ENCODE peak calls at places on chromosomes 4 and X, in four cellular contexts. Z is stomach, B is spleen, T is SK-N-SH. C is an unnamed sample.

GRCh38 chrX:9586992-9587392 is 122.1 kb downstream of the TBL1X start:
- DNase-seq in Z (no peak), B (no peak), T (peak; percentile 56), C (no peak)

GRCh38 chr4:77931452-77932135 is 69.0 kb downstream of the MRPL1 start:
- DNase-seq in Z (no peak), B (no peak), T (no peak), C (no peak)

GRCh38 chr4:3827616-3828492 is 61.7 kb downstream of the ADRA2C start:
- DNase-seq in Z (peak; percentile 95), B (peak; percentile 83), T (peak; percentile 93), C (no peak)

GRCh38 chr4:128858875-128859696 is 49.6 kb downstream of the JADE1 start:
- DNase-seq in Z (no peak), B (no peak), T (no peak), C (no peak)

GRCh38 chr4:22129454-22130075 is 181.0 kb upstream of the KCNIP4 start:
- DNase-seq in Z (no peak), B (no peak), T (peak; percentile 25), C (peak; percentile 10)

GRCh38 chr4:123786955-123787354 is 390.4 kb downstream of the SPRY1 start:
- DNase-seq in Z (peak; percentile 29), B (no peak), T (no peak), C (no peak)

GRCh38 chr4:123676550-123677229 is 280.1 kb downstream of the SPRY1 start:
- DNase-seq in Z (peak; percentile 76), B (no peak), T (no peak), C (no peak)

GRCh38 chrX:136752796-136753195 is 27.9 kb downstream of the ARHGEF6 start:
- DNase-seq in Z (no peak), B (no peak), T (no peak), C (no peak)

GRCh38 chr4:90602728-90603127 is 475.5 kb downstream of the CCSER1 start:
- DNase-seq in Z (no peak), B (no peak), T (no peak), C (no peak)

GRCh38 chr4:79597266-79597665 is 189.2 kb upstream of the GK2 start:
- DNase-seq in Z (no peak), B (no peak), T (no peak), C (no peak)

GRCh38 chr4:145719752-145720624 is 40.0 kb downstream of the C4orf51 start:
- DNase-seq in Z (no peak), B (no peak), T (no peak), C (no peak)

GRCh38 chr4:93144644-93145043 is 683.9 kb upstream of the ATOH1 start:
- DNase-seq in Z (no peak), B (no peak), T (no peak), C (no peak)

GRCh38 chr4:37219251-37219650 is 25.3 kb upstream of the NWD2 start:
- DNase-seq in Z (no peak), B (no peak), T (no peak), C (no peak)

GRCh38 chr4:156193800-156194199 is 240.1 kb upstream of the CTSO start:
- DNase-seq in Z (no peak), B (no peak), T (no peak), C (no peak)

GRCh38 chr4:84952004-84952403 is 14.5 kb downstream of the WDFY3 start:
- DNase-seq in Z (no peak), B (no peak), T (no peak), C (peak; percentile 18)

GRCh38 chr4:27702710-27703431 is 842.2 kb downstream of the STIM2 start:
- DNase-seq in Z (no peak), B (no peak), T (peak; percentile 3), C (no peak)

GRCh38 chrX:38754102-38754790 is 47.0 kb upstream of the MID1IP1 start:
- DNase-seq in Z (no peak), B (no peak), T (peak; percentile 47), C (peak; percentile 35)

GRCh38 chr4:151169223-151169622 is 69.8 kb downstream of the RPS3A start:
- DNase-seq in Z (peak; percentile 31), B (no peak), T (peak; percentile 90), C (no peak)

GRCh38 chrX:40845331-40845911 is 110.1 kb upstream of the MED14 start:
- DNase-seq in Z (no peak), B (no peak), T (no peak), C (no peak)

GRCh38 chrX:102517331-102517730 is 792 bp upstream of the TMSB15A start:
- DNase-seq in Z (no peak), B (no peak), T (peak; percentile 24), C (no peak)

GRCh38 chr4:122293374-122294365 is 85.1 kb upstream of the ADAD1 start:
- DNase-seq in Z (no peak), B (no peak), T (no peak), C (no peak)

GRCh38 chr4:87570290-87570689 is 38.0 kb upstream of the DSPP start:
- DNase-seq in Z (no peak), B (no peak), T (no peak), C (no peak)

GRCh38 chr4:137693641-137694040 is 161.3 kb upstream of the PCDH18 start:
- DNase-seq in Z (no peak), B (no peak), T (no peak), C (no peak)

GRCh38 chrX:14922437-14922836 is 49.2 kb downstream of the MOSPD2 start:
- DNase-seq in Z (no peak), B (no peak), T (no peak), C (no peak)

GRCh38 chr4:123116412-123116811 is 194.0 kb upstream of the NUDT6 start:
- DNase-seq in Z (no peak), B (no peak), T (peak; percentile 32), C (no peak)

GRCh38 chr4:1192091-1192492 is 19.7 kb upstream of the SPON2 start:
- DNase-seq in Z (peak; percentile 91), B (peak; percentile 72), T (peak; percentile 57), C (peak; percentile 52)

GRCh38 chrX:15299945-15300851 is 15.2 kb downstream of the ASB11 start:
- DNase-seq in Z (no peak), B (no peak), T (peak; percentile 49), C (no peak)

GRCh38 chr4:138643827-138644226 is 371.8 kb upstream of the NOCT start:
- DNase-seq in Z (no peak), B (no peak), T (no peak), C (no peak)

GRCh38 chrX:39201305-39201990 is 400.2 kb downstream of the MID1IP1 start:
- DNase-seq in Z (no peak), B (no peak), T (no peak), C (no peak)

GRCh38 chr4:142559986-142560385 is 286.1 kb downstream of the INPP4B start:
- DNase-seq in Z (no peak), B (no peak), T (no peak), C (no peak)
- H3K27ac ChIP-seq in Z (no peak overlapping the region), B (no peak overlapping the region), T (no peak overlapping the region), C (no peak overlapping the region)

GRCh38 chr4:119748853-119749252 is 120.2 kb upstream of the PDE5A start:
- DNase-seq in Z (no peak), B (no peak), T (no peak), C (no peak)
- TF ChIP-seq POLR2AphosphoS5 in Z (no peak), B (no peak), T (no peak), C (no peak)

DNA sequence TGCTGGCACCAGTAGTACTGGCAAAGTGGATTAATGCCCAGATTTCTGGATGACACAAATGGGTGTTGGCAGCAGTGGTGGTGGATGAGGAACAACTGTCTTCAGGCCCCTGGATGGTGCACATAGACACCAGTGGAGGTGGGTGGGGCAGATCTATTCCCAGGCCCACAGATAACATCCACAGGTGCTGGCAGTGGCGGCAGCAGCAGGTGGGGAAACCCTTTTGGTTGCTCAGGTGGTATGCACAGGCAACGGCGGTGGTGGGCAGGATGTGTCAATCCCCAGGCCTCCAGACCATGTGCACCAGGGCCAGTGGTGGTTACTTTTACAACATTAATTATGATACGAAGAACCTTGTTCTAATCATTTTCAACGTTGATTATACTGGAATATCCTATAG is 48.9 kb upstream of the FAT4 start:
- DNase-seq in Z (no peak), B (peak; percentile 69), T (no peak), C (no peak)
- H3K4me1 ChIP-seq in Z (peaks cover 11% of the 10 kb centered on the region), B (no peaks in the 10 kb centered on the region), T (peaks cover 4% of the 10 kb centered on the region), C (no peaks in the 10 kb centered on the region)

GRCh38 chr4:154491731-154492249 is at the start of gene DCHS2:
- DNase-seq in Z (no peak), B (peak; percentile 79), T (peak; percentile 55), C (no peak)
- H3K27ac ChIP-seq in Z (peak within 1 kb of the TSS; percentile 52), B (no peak within 1 kb of the TSS), T (no peak within 1 kb of the TSS), C (no peak within 1 kb of the TSS)

DNA sequence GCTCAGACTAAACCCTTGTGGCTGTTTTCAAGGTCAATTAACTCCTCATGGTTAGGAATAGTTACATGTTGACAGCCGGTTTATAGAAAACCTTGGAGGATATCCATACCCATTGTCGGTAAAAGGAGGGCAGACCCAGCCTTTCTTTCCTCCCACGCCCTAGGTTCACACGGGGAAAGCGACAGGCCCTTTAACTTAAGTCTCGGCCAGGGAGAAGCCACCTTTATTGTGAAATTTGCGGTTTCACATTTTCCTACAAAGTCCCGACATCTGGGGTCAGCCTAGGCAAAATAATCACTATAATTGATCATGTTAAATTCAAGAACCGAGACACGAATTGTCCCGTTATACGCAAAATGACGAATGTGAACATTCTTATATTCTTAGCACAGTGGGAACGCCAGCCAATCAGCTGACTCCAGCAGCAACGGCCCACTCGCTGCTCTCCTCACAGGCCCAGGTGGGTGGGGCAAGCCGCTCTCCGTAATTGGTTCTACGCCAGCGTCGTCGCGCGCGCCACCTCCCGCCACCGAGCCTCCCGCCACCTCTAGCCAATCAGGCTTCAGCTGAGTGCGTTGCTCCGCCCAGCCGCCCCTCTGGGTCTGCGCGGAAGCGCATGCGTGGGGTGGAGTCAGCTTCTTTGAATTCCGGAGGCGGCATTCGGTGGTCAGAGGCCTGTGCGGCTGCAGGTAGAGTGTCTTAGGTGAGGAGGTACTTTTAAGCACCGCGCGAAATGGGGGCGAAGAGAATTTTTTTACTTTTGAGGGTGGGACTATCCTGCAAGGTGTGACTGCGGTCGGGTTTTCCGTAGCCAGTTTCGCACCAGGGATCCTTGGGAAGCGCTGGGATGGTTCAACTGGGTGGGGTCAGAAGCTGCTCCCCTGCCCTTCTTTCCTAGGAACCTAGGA is at the start of gene CENPI:
- DNase-seq in Z (peak; percentile 93), B (peak; percentile 96), T (peak; percentile 93), C (peak; percentile 81)
- TF ChIP-seq POLR2AphosphoS5 in Z (peak; percentile 53), B (peak; percentile 82), T (peak; percentile 32), C (peak; percentile 96)

DNA sequence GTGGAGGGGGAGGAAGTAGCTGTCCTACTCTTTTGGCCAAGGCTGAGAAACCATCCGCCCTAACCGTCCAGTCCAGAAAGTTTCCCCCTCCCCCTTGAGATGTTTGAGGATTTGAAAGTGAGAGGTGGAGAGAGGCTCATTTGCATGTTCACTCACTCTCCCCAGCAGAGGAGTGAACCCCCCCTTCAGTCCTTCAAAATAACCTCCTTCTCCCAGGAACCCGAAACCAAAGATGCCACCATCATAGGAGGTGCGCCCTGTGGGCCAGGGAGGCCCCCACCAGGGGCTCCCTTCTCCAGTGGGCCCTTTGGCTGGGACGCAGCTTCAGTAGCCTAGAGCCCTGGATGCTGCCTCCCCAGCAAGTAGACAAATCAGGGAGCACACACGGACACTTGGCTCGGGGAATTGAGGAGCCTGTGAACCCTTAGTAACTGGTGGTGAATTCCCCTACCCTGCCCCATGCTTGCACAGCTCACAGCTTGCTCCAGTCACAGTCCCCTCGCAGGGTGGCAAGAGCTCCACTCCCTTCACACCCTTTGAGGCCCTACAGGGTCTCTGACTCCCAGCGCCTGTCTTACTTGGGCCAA is 25.6 kb downstream of the ELF4 start:
- DNase-seq in Z (no peak), B (no peak), T (no peak), C (no peak)
- H3K4me1 ChIP-seq in Z (peaks cover 16% of the 10 kb centered on the region), B (peaks cover 82% of the 10 kb centered on the region), T (no peaks in the 10 kb centered on the region), C (peaks cover 42% of the 10 kb centered on the region)

GRCh38 chrX:139831017-139831416 is 101.8 kb downstream of the ATP11C start:
- DNase-seq in Z (no peak), B (no peak), T (no peak), C (no peak)
- H3K27ac ChIP-seq in Z (no peak overlapping the region), B (peak overlapping the region; percentile 54), T (peak overlapping the region; percentile 59), C (no peak overlapping the region)